ENCODE peak calls at places on chromosomes 13 and 19, in five cellular contexts. U is GM12892, I is GM12891, X is K562, Y is HepG2. O is an unnamed sample.

GRCh38 chr13:99389520-99390304 is 82.5 kb upstream of the GPR183 start:
- DNase-seq in Y (no peak), I (no peak), X (no peak), U (no peak), O (no peak)

GRCh38 chr19:51144482-51145045 is 2.5 kb downstream of the SIGLEC7 start:
- DNase-seq in I (no peak), U (no peak), X (no peak), Y (no peak), O (no peak)

GRCh38 chr19:4455742-4456565 is 1.6 kb downstream of the UBXN6 start:
- DNase-seq in U (peak), X (peak), Y (peak), I (peak), O (peak)

GRCh38 chr13:51594432-51594831 is 10.2 kb downstream of the WDFY2 start:
- DNase-seq in I (no peak), U (no peak), Y (no peak), X (no peak), O (no peak)

GRCh38 chr13:51906581-51906980 is 44.8 kb downstream of the CCDC70 start:
- DNase-seq in U (no peak), X (no peak), Y (peak), I (no peak), O (peak)

GRCh38 chr19:33720691-33721682 is 75.7 kb upstream of the KCTD15 start:
- DNase-seq in X (peak), U (no peak), I (no peak), Y (peak), O (no peak)

GRCh38 chr19:57566396-57567256 is 7.0 kb upstream of the ZNF550 start:
- DNase-seq in X (peak), U (no peak), I (no peak), Y (no peak), O (no peak)

GRCh38 chr19:15418112-15418587 is 638 bp downstream of the AKAP8L start:
- DNase-seq in U (no peak), X (peak), Y (no peak), I (no peak), O (peak)

GRCh38 chr19:58399903-58400637 is 4.6 kb downstream of the RNF225 start:
- DNase-seq in U (no peak), I (no peak), Y (no peak), X (peak), O (peak)

GRCh38 chr13:33379597-33379996 is 94.0 kb upstream of the STARD13 start:
- DNase-seq in U (no peak), X (no peak), I (no peak), Y (peak), O (no peak)

GRCh38 chr19:33748231-33748630 is 48.4 kb upstream of the KCTD15 start:
- DNase-seq in Y (no peak), U (no peak), I (no peak), X (no peak), O (no peak)

GRCh38 chr19:531009-531752 is 379 bp upstream of the CDC34 start:
- DNase-seq in I (peak), X (peak), Y (peak), U (peak), O (peak)

GRCh38 chr19:22600690-22601648 is 33.2 kb upstream of the ZNF492 start:
- DNase-seq in U (no peak), Y (no peak), X (no peak), I (no peak), O (no peak)

GRCh38 chr13:100525453-100526298 is 62.9 kb downstream of the GGACT start:
- DNase-seq in U (no peak), I (no peak), Y (peak), X (no peak), O (no peak)

GRCh38 chr13:61113140-61113658 is 302.4 kb downstream of the PCDH20 start:
- DNase-seq in I (no peak), Y (no peak), X (no peak), U (no peak), O (no peak)

DNA sequence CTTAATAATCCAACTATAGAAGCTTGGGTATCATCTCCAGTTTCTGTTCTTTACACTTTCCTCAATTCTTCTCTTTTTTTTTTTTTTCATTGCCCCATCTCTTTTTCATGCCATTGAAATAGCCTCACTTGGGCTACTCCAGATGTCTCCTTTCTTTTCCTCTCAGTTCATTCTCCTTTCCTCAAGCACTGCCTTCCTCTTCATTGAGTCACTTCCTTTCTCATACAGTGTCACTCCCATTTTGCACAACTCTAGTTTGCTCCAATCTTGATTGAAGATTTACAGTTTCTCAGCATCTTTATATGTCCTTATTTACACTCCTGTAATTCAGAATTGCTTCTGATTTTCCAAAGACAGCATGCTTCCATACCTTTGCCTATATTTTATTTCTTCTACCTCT is 61.3 kb downstream of the IPO5 start:
- DNase-seq in I (no peak), Y (no peak), X (no peak), U (no peak), O (no peak)
- TF ChIP-seq TAF1 in I (no peak), Y (no peak), X (no peak), U (no peak), O (no peak)

GRCh38 chr13:40181203-40181845 is 485.1 kb downstream of the FOXO1 start:
- DNase-seq in I (no peak), Y (peak), X (peak), U (no peak), O (no peak)
- TF ChIP-seq TAF1 in I (no peak), Y (no peak), X (no peak), U (no peak), O (no peak)

DNA sequence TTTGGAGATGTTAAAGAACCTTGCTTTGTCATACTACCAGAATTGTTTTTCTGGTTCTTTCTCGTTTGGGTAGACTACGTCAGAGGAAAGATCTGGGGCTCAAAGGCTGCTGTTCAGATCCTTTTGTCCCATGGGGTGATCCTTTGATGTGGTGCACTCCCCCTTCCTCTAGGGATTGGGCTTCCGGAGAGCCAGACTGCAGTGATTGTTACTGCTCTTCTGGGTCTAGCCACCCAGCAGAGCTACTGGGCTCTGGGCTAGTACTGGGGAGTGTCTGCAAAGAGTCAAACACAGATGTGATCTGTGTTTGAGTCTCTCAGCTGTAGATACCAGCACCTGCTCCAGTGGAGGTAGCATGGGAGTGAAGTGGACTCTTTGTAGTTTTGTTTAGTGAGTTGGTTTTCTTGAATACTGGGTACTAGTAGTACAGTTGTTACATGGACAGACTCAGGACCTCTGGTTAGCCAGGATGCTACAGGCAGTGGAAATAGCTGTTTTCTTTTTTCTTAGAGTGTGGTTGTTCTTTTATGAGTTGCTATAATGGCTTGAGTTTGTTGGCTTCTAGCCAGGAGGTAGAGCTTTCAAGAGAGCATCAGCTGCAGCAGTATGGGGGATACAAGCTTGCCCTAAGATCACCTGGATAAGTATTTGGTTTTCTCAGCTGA is 34.4 kb downstream of the DNAJC15 start:
- DNase-seq in Y (peak), X (no peak), I (no peak), U (no peak), O (no peak)
- TF ChIP-seq TAF1 in Y (no peak), X (no peak), I (no peak), U (no peak), O (no peak)

GRCh38 chr13:91111476-91112190 is 235.9 kb upstream of the MIR17HG start:
- DNase-seq in I (no peak), Y (no peak), X (no peak), U (no peak), O (no peak)
- TF ChIP-seq TAF1 in I (no peak), Y (no peak), X (no peak), U (no peak), O (no peak)

GRCh38 chr19:12484011-12484370 is 625 bp downstream of the ZNF709 start:
- DNase-seq in X (no peak), I (no peak), Y (no peak), U (no peak), O (no peak)
- TF ChIP-seq TAF1 in X (no peak), I (no peak), Y (no peak), U (no peak), O (no peak)

DNA sequence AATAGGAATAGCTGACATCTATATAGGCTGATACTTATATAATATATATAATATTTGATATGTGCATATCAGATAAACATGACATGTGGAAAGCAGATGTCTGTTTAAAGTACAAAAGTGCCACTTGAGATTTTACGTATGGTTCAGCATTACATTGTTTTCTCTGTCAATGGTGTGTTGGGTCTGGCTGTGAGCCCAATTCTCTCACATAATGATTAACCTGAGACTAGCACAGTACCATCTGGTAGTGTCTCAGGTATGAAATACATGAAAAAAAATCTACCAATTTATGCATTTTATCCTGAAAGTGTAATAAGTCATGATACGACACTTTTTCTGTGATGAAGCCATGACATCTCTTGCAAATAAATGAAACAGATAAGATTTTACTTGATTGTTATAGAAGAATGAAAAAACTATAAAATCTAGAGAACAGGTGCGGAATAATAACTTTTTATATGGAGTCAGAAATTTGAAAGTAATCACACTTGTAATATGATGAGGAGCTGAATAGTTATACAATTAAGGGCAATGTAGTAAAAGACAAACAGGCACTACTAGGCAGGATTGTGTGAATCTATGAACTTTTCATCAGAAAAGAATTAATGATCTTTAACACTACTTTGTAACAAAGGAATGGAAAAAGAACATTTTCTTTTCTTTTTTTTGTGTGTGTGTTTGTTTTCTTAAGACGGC is 1405.0 kb downstream of the OLFM4 start:
- DNase-seq in Y (peak), I (no peak), U (no peak), X (no peak), O (no peak)
- TF ChIP-seq TAF1 in Y (no peak), I (no peak), U (no peak), X (no peak), O (no peak)